ENCODE peak calls at places on chromosomes 5 and 9, in seven cellular contexts. R is IMR-90, M is psoas muscle, F is GM23248, H is PC-3, P is NT2/D1, L is lower lobe of right lung. X is an unnamed sample.

GRCh38 chr5:36418172-36418979 is 116.7 kb upstream of the RANBP3L start:
- DNase-seq in R (no peak), M (no peak), F (peak; percentile 32), H (peak; percentile 86), P (no peak), L (no peak), X (no peak)

GRCh38 chr5:146849694-146850093 is 28.9 kb downstream of the PPP2R2B start:
- DNase-seq in R (no peak), M (no peak), F (no peak), H (no peak), P (no peak), L (no peak), X (no peak)

GRCh38 chr9:86946712-86947145 is 577 bp downstream of the GAS1 start:
- DNase-seq in R (no peak), M (no peak), F (peak; percentile 81), H (no peak), P (no peak), L (peak; percentile 65), X (no peak)

GRCh38 chr9:68496356-68496755 is 44.3 kb downstream of the TMEM252 start:
- DNase-seq in R (peak; percentile 54), M (no peak), F (no peak), H (no peak), P (no peak), L (no peak), X (no peak)

GRCh38 chr5:171806976-171807823 is 21.6 kb downstream of the SMIM23 start:
- DNase-seq in R (peak; percentile 42), M (no peak), F (peak; percentile 62), H (peak; percentile 53), P (no peak), L (no peak), X (no peak)

GRCh38 chr5:79183011-79183410 is 52.9 kb upstream of the JMY start:
- DNase-seq in R (no peak), M (no peak), F (peak; percentile 36), H (peak; percentile 29), P (no peak), L (no peak), X (no peak)

GRCh38 chr5:17118631-17119030 is 98.8 kb upstream of the BASP1 start:
- DNase-seq in R (peak; percentile 99), M (no peak), F (peak; percentile 97), H (peak; percentile 100), P (no peak), L (peak; percentile 68), X (no peak)

GRCh38 chr5:80959768-80960442 is at the start of gene RASGRF2:
- DNase-seq in R (peak; percentile 44), M (no peak), F (peak; percentile 43), H (no peak), P (no peak), L (no peak), X (peak; percentile 37)

GRCh38 chr5:14435481-14435880 is 146.1 kb upstream of the OTULINL start:
- DNase-seq in R (peak; percentile 61), M (no peak), F (peak; percentile 56), H (peak; percentile 32), P (no peak), L (no peak), X (no peak)

GRCh38 chr5:35851282-35851681 is 5.4 kb upstream of the IL7R start:
- DNase-seq in R (peak; percentile 35), M (no peak), F (peak; percentile 77), H (peak; percentile 54), P (no peak), L (no peak), X (no peak)

GRCh38 chr9:70601000-70601929 is 186.8 kb upstream of the KLF9 start:
- DNase-seq in R (peak; percentile 100), M (peak; percentile 98), F (peak; percentile 96), H (peak; percentile 22), P (no peak), L (peak; percentile 86), X (no peak)

GRCh38 chr9:33172256-33172678 is 5.1 kb upstream of the B4GALT1 start:
- DNase-seq in R (no peak), M (no peak), F (peak; percentile 34), H (peak; percentile 51), P (no peak), L (no peak), X (no peak)

GRCh38 chr5:36374275-36374862 is 72.7 kb upstream of the RANBP3L start:
- DNase-seq in R (peak; percentile 48), M (peak; percentile 56), F (peak; percentile 93), H (peak; percentile 52), P (no peak), L (no peak), X (no peak)

GRCh38 chr5:74040065-74040551 is 414.1 kb downstream of the ARHGEF28 start:
- DNase-seq in R (peak; percentile 90), M (no peak), F (peak; percentile 77), H (peak; percentile 56), P (no peak), L (no peak), X (no peak)

GRCh38 chr9:4258321-4259093 is 41.4 kb downstream of the GLIS3 start:
- DNase-seq in R (peak; percentile 87), M (no peak), F (peak; percentile 85), H (peak; percentile 24), P (no peak), L (no peak), X (no peak)

GRCh38 chr9:124411514-124412227 is 3.6 kb downstream of the PSMB7 start:
- DNase-seq in R (peak; percentile 92), M (no peak), F (peak; percentile 89), H (peak; percentile 64), P (no peak), L (no peak), X (no peak)

GRCh38 chr9:14958989-14959388 is 48.8 kb upstream of the FREM1 start:
- DNase-seq in R (no peak), M (no peak), F (no peak), H (no peak), P (no peak), L (no peak), X (no peak)

DNA sequence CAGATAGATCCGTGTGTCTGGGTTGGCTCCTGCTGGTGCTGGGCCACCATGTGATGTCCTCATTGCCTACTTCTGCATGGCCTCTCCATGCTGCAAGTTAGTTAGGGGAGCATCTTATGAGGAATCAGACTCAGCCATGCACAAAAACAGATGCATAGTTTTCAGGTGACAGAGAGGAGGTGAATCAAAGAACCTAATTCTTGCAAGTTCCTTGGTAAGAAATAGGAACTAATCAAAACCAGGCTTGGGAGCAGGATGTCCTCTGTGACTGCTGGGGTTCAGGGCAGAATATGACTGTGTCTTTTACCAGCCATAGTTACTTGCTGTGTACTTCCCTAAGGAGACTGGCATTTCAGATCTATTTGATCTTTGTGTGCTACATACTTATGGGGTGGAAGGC is 61.6 kb downstream of the C9orf152 start:
- DNase-seq in R (peak; percentile 52), M (no peak), F (peak; percentile 61), H (no peak), P (no peak), L (no peak), X (no peak)
- H3K4me1 ChIP-seq in R (peaks cover 30% of the 10 kb centered on the region), M (peaks cover 27% of the 10 kb centered on the region), F (peaks cover 80% of the 10 kb centered on the region), H (peaks cover 12% of the 10 kb centered on the region), P (no peaks in the 10 kb centered on the region), L (peaks cover 82% of the 10 kb centered on the region), X (peaks cover 6% of the 10 kb centered on the region)

GRCh38 chr9:127012250-127012649 is 97.7 kb downstream of the RALGPS1 start:
- DNase-seq in R (no peak), M (no peak), F (no peak), H (no peak), P (no peak), L (no peak), X (no peak)
- H3K27me3 ChIP-seq in R (peaks cover 2% of the 10 kb centered on the region), M (no peaks in the 10 kb centered on the region), F (no peaks in the 10 kb centered on the region), H (no peaks in the 10 kb centered on the region), P (no peaks in the 10 kb centered on the region), L (no peaks in the 10 kb centered on the region), X (no peaks in the 10 kb centered on the region)

GRCh38 chr5:154201108-154201769 is 10.7 kb downstream of the GALNT10 start:
- DNase-seq in R (no peak), M (no peak), F (no peak), H (no peak), P (no peak), L (no peak), X (no peak)
- H3K4me3 ChIP-seq in R (no peak overlapping the region), M (no peak overlapping the region), F (no peak overlapping the region), H (no peak overlapping the region), P (no peak overlapping the region), L (no peak overlapping the region), X (no peak overlapping the region)

GRCh38 chr5:143182901-143183820 is 220.3 kb downstream of the NR3C1 start:
- DNase-seq in R (peak; percentile 48), M (peak; percentile 65), F (peak; percentile 35), H (no peak), P (no peak), L (no peak), X (no peak)
- H3K4me1 ChIP-seq in R (peaks cover 2% of the 10 kb centered on the region), M (peaks cover 38% of the 10 kb centered on the region), F (no peaks in the 10 kb centered on the region), H (peaks cover 8% of the 10 kb centered on the region), P (no peaks in the 10 kb centered on the region), L (peaks cover 46% of the 10 kb centered on the region), X (no peaks in the 10 kb centered on the region)

DNA sequence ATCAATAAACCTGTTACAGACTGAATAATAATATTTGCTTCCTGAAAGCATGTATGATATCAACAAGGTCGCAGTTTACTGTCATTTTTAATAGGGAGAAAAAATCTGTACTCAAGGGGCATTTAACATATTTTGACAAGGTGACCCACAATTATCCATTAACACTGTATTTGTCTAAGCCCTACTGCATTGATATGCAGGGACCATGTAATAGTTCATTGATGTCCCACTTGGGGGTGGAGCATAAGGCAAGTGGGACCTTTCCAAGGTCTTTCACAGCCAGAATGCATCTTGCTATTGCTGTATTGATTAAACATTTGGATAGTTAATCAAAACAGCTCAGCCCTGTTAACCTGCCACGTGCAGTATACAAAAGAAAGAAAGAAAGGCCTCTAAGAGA is 502.0 kb downstream of the NR2F1-AS1 start:
- DNase-seq in R (no peak), M (no peak), F (no peak), H (no peak), P (no peak), L (no peak), X (no peak)
- H3K27me3 ChIP-seq in R (no peaks in the 10 kb centered on the region), M (no peaks in the 10 kb centered on the region), F (no peaks in the 10 kb centered on the region), H (no peaks in the 10 kb centered on the region), P (no peaks in the 10 kb centered on the region), L (no peaks in the 10 kb centered on the region), X (no peaks in the 10 kb centered on the region)

GRCh38 chr5:156121234-156121633 is 205.7 kb upstream of the SGCD start:
- DNase-seq in R (peak; percentile 93), M (no peak), F (peak; percentile 46), H (no peak), P (no peak), L (no peak), X (no peak)
- H3K4me3 ChIP-seq in R (no peak overlapping the region), M (no peak overlapping the region), F (no peak overlapping the region), H (no peak overlapping the region), P (no peak overlapping the region), L (no peak overlapping the region), X (no peak overlapping the region)

DNA sequence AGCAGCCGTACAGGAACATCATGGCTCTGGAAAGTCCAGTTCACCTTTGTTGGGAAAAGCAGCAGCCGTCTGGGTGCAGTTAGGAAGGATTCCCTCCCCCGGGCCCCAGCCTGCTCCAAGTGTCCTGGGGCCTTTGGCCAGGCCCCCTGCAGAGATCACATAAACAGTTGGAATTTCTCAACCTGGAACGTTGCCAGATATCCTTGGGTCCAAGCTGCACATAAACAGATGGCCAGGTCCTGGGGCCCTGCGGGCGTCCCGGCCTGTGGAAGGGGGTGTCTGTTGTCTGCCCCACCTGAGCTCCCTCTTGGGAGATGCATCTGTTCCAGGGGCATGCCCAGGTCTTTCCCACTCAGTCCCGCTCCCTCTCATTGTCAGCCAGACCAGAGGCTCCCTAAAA is 92.7 kb downstream of the COL5A1 start:
- DNase-seq in R (peak; percentile 62), M (peak; percentile 78), F (peak; percentile 60), H (no peak), P (no peak), L (no peak), X (no peak)
- H3K4me1 ChIP-seq in R (peaks cover 29% of the 10 kb centered on the region), M (no peaks in the 10 kb centered on the region), F (peaks cover 14% of the 10 kb centered on the region), H (no peaks in the 10 kb centered on the region), P (peaks cover 16% of the 10 kb centered on the region), L (peaks cover 11% of the 10 kb centered on the region), X (no peaks in the 10 kb centered on the region)

X was measured in effector memory CD4-positive, alpha-beta T cell.